ENCODE peak calls at places on chromosomes 2 and 18, in seven cellular contexts. One of them, this sample, is unnamed.

GRCh38 chr2:233481368-233482142 is 85.0 kb downstream of the USP40 start:
- DNase-seq in cardiac muscle cell: no peak
- DNase-seq in CD8-positive, alpha-beta T cell: no peak
- DNase-seq in IMR-90: no peak
- DNase-seq in upper lobe of right lung: peak; percentile 80
- DNase-seq in fibroblast of pulmonary artery: no peak
- DNase-seq in thyroid gland: no peak
- DNase-seq in this sample: no peak

GRCh38 chr2:127149384-127149783 is 42.4 kb upstream of the BIN1 start:
- DNase-seq in cardiac muscle cell: no peak
- DNase-seq in CD8-positive, alpha-beta T cell: no peak
- DNase-seq in IMR-90: peak; percentile 96
- DNase-seq in upper lobe of right lung: no peak
- DNase-seq in fibroblast of pulmonary artery: peak; percentile 90
- DNase-seq in thyroid gland: no peak
- DNase-seq in this sample: peak; percentile 97

GRCh38 chr2:70340075-70340474 is 38.2 kb upstream of the FAM136A start:
- DNase-seq in cardiac muscle cell: no peak
- DNase-seq in CD8-positive, alpha-beta T cell: no peak
- DNase-seq in IMR-90: no peak
- DNase-seq in upper lobe of right lung: no peak
- DNase-seq in fibroblast of pulmonary artery: no peak
- DNase-seq in thyroid gland: no peak
- DNase-seq in this sample: no peak

GRCh38 chr2:46885376-46885775 is 30.2 kb downstream of the MCFD2 start:
- DNase-seq in cardiac muscle cell: no peak
- DNase-seq in CD8-positive, alpha-beta T cell: no peak
- DNase-seq in IMR-90: peak; percentile 80
- DNase-seq in upper lobe of right lung: no peak
- DNase-seq in fibroblast of pulmonary artery: no peak
- DNase-seq in thyroid gland: no peak
- DNase-seq in this sample: peak; percentile 53

GRCh38 chr18:44813586-44813985 is 132.9 kb downstream of the SETBP1 start:
- DNase-seq in cardiac muscle cell: no peak
- DNase-seq in CD8-positive, alpha-beta T cell: no peak
- DNase-seq in IMR-90: no peak
- DNase-seq in upper lobe of right lung: no peak
- DNase-seq in fibroblast of pulmonary artery: no peak
- DNase-seq in thyroid gland: no peak
- DNase-seq in this sample: no peak

GRCh38 chr2:10305254-10305635 is 2.5 kb downstream of the HPCAL1 start:
- DNase-seq in cardiac muscle cell: no peak
- DNase-seq in CD8-positive, alpha-beta T cell: peak; percentile 37
- DNase-seq in IMR-90: no peak
- DNase-seq in upper lobe of right lung: no peak
- DNase-seq in fibroblast of pulmonary artery: no peak
- DNase-seq in thyroid gland: no peak
- DNase-seq in this sample: no peak

GRCh38 chr2:64551851-64552250 is 27.7 kb downstream of the AFTPH start:
- DNase-seq in cardiac muscle cell: no peak
- DNase-seq in CD8-positive, alpha-beta T cell: no peak
- DNase-seq in IMR-90: no peak
- DNase-seq in upper lobe of right lung: no peak
- DNase-seq in fibroblast of pulmonary artery: no peak
- DNase-seq in thyroid gland: no peak
- DNase-seq in this sample: no peak

GRCh38 chr18:2906522-2907458 is 60.0 kb downstream of the EMILIN2 start:
- DNase-seq in cardiac muscle cell: peak; percentile 31
- DNase-seq in CD8-positive, alpha-beta T cell: peak; percentile 44
- DNase-seq in IMR-90: no peak
- DNase-seq in upper lobe of right lung: peak; percentile 80
- DNase-seq in fibroblast of pulmonary artery: no peak
- DNase-seq in thyroid gland: peak; percentile 58
- DNase-seq in this sample: no peak

GRCh38 chr18:2846241-2846637 is 567 bp upstream of the EMILIN2 start:
- DNase-seq in cardiac muscle cell: no peak
- DNase-seq in CD8-positive, alpha-beta T cell: no peak
- DNase-seq in IMR-90: peak; percentile 16
- DNase-seq in upper lobe of right lung: no peak
- DNase-seq in fibroblast of pulmonary artery: peak; percentile 28
- DNase-seq in thyroid gland: peak; percentile 18
- DNase-seq in this sample: peak; percentile 35

GRCh38 chr2:203340791-203341487 is 12.7 kb downstream of the ABI2 start:
- DNase-seq in cardiac muscle cell: peak; percentile 32
- DNase-seq in CD8-positive, alpha-beta T cell: no peak
- DNase-seq in IMR-90: peak; percentile 69
- DNase-seq in upper lobe of right lung: no peak
- DNase-seq in fibroblast of pulmonary artery: peak; percentile 91
- DNase-seq in thyroid gland: peak; percentile 52
- DNase-seq in this sample: peak; percentile 92

GRCh38 chr18:46705521-46705920 is 48.5 kb upstream of the LOXHD1 start:
- DNase-seq in cardiac muscle cell: peak; percentile 49
- DNase-seq in CD8-positive, alpha-beta T cell: no peak
- DNase-seq in IMR-90: no peak
- DNase-seq in upper lobe of right lung: no peak
- DNase-seq in fibroblast of pulmonary artery: no peak
- DNase-seq in thyroid gland: no peak
- DNase-seq in this sample: no peak

GRCh38 chr2:114684404-114684803 is 242.0 kb downstream of the DPP10 start:
- DNase-seq in cardiac muscle cell: no peak
- DNase-seq in CD8-positive, alpha-beta T cell: no peak
- DNase-seq in IMR-90: no peak
- DNase-seq in upper lobe of right lung: no peak
- DNase-seq in fibroblast of pulmonary artery: no peak
- DNase-seq in thyroid gland: no peak
- DNase-seq in this sample: no peak

GRCh38 chr2:14804912-14805311 is 172.4 kb downstream of the LRATD1 start:
- DNase-seq in cardiac muscle cell: no peak
- DNase-seq in CD8-positive, alpha-beta T cell: no peak
- DNase-seq in IMR-90: no peak
- DNase-seq in upper lobe of right lung: no peak
- DNase-seq in fibroblast of pulmonary artery: no peak
- DNase-seq in thyroid gland: no peak
- DNase-seq in this sample: no peak

GRCh38 chr18:25990473-25990872 is 99.9 kb downstream of the SS18 start:
- DNase-seq in cardiac muscle cell: no peak
- DNase-seq in CD8-positive, alpha-beta T cell: no peak
- DNase-seq in IMR-90: no peak
- DNase-seq in upper lobe of right lung: no peak
- DNase-seq in fibroblast of pulmonary artery: no peak
- DNase-seq in thyroid gland: no peak
- DNase-seq in this sample: no peak

GRCh38 chr18:50902797-50903196 is 23.9 kb downstream of the ME2 start:
- DNase-seq in cardiac muscle cell: no peak
- DNase-seq in CD8-positive, alpha-beta T cell: no peak
- DNase-seq in IMR-90: no peak
- DNase-seq in upper lobe of right lung: no peak
- DNase-seq in fibroblast of pulmonary artery: no peak
- DNase-seq in thyroid gland: no peak
- DNase-seq in this sample: no peak

GRCh38 chr2:229282758-229283546 is 11.9 kb upstream of the PID1 start:
- DNase-seq in cardiac muscle cell: no peak
- DNase-seq in CD8-positive, alpha-beta T cell: no peak
- DNase-seq in IMR-90: peak; percentile 74
- DNase-seq in upper lobe of right lung: no peak
- DNase-seq in fibroblast of pulmonary artery: peak; percentile 100
- DNase-seq in thyroid gland: no peak
- DNase-seq in this sample: peak; percentile 98

GRCh38 chr2:226338825-226339224 is 460.8 kb downstream of the IRS1 start:
- DNase-seq in cardiac muscle cell: no peak
- DNase-seq in CD8-positive, alpha-beta T cell: no peak
- DNase-seq in IMR-90: no peak
- DNase-seq in upper lobe of right lung: no peak
- DNase-seq in fibroblast of pulmonary artery: no peak
- DNase-seq in thyroid gland: no peak
- DNase-seq in this sample: no peak

GRCh38 chr2:43135583-43135982 is 90.8 kb downstream of the ZFP36L2 start:
- DNase-seq in cardiac muscle cell: no peak
- DNase-seq in CD8-positive, alpha-beta T cell: no peak
- DNase-seq in IMR-90: no peak
- DNase-seq in upper lobe of right lung: peak; percentile 54
- DNase-seq in fibroblast of pulmonary artery: no peak
- DNase-seq in thyroid gland: no peak
- DNase-seq in this sample: no peak

GRCh38 chr2:17643031-17643615 is 102.6 kb downstream of the VSNL1 start:
- DNase-seq in cardiac muscle cell: no peak
- DNase-seq in CD8-positive, alpha-beta T cell: no peak
- DNase-seq in IMR-90: peak; percentile 98
- DNase-seq in upper lobe of right lung: no peak
- DNase-seq in fibroblast of pulmonary artery: peak; percentile 93
- DNase-seq in thyroid gland: no peak
- DNase-seq in this sample: peak; percentile 96

GRCh38 chr2:109545828-109546713 is 67.7 kb downstream of the SEPTIN10 start:
- DNase-seq in cardiac muscle cell: peak; percentile 74
- DNase-seq in CD8-positive, alpha-beta T cell: peak; percentile 59
- DNase-seq in IMR-90: peak; percentile 60
- DNase-seq in upper lobe of right lung: peak; percentile 72
- DNase-seq in fibroblast of pulmonary artery: peak; percentile 79
- DNase-seq in thyroid gland: peak; percentile 65
- DNase-seq in this sample: peak; percentile 76

GRCh38 chr2:131828164-131828561 is 300.5 kb downstream of the CCDC74A start:
- DNase-seq in cardiac muscle cell: no peak
- DNase-seq in CD8-positive, alpha-beta T cell: no peak
- DNase-seq in IMR-90: no peak
- DNase-seq in upper lobe of right lung: peak; percentile 52
- DNase-seq in fibroblast of pulmonary artery: no peak
- DNase-seq in thyroid gland: no peak
- DNase-seq in this sample: no peak

GRCh38 chr2:64462940-64463339 is 9.0 kb downstream of the LGALSL start:
- DNase-seq in cardiac muscle cell: no peak
- DNase-seq in CD8-positive, alpha-beta T cell: no peak
- DNase-seq in IMR-90: peak; percentile 22
- DNase-seq in upper lobe of right lung: no peak
- DNase-seq in fibroblast of pulmonary artery: peak; percentile 49
- DNase-seq in thyroid gland: no peak
- DNase-seq in this sample: no peak

GRCh38 chr2:2238726-2239269 is 92.3 kb downstream of the MYT1L start:
- DNase-seq in cardiac muscle cell: no peak
- DNase-seq in CD8-positive, alpha-beta T cell: no peak
- DNase-seq in IMR-90: no peak
- DNase-seq in upper lobe of right lung: no peak
- DNase-seq in fibroblast of pulmonary artery: no peak
- DNase-seq in thyroid gland: peak; percentile 9
- DNase-seq in this sample: no peak

GRCh38 chr2:17719562-17720371 is 33.8 kb downstream of the SMC6 start:
- DNase-seq in cardiac muscle cell: peak; percentile 28
- DNase-seq in CD8-positive, alpha-beta T cell: no peak
- DNase-seq in IMR-90: peak; percentile 27
- DNase-seq in upper lobe of right lung: no peak
- DNase-seq in fibroblast of pulmonary artery: peak; percentile 50
- DNase-seq in thyroid gland: no peak
- DNase-seq in this sample: peak; percentile 38

GRCh38 chr2:160375802-160376469 is 117.7 kb downstream of the RBMS1 start:
- DNase-seq in cardiac muscle cell: no peak
- DNase-seq in CD8-positive, alpha-beta T cell: no peak
- DNase-seq in IMR-90: peak; percentile 69
- DNase-seq in upper lobe of right lung: no peak
- DNase-seq in fibroblast of pulmonary artery: peak; percentile 87
- DNase-seq in thyroid gland: no peak
- DNase-seq in this sample: peak; percentile 87

GRCh38 chr18:58452392-58453166 is 176.3 kb downstream of the ALPK2 start:
- DNase-seq in cardiac muscle cell: no peak
- DNase-seq in CD8-positive, alpha-beta T cell: no peak
- DNase-seq in IMR-90: no peak
- DNase-seq in upper lobe of right lung: no peak
- DNase-seq in fibroblast of pulmonary artery: peak; percentile 4
- DNase-seq in thyroid gland: no peak
- DNase-seq in this sample: no peak
- TF ChIP-seq CTCF in cardiac muscle cell: no peak
- TF ChIP-seq CTCF in CD8-positive, alpha-beta T cell: no peak
- TF ChIP-seq CTCF in IMR-90: no peak
- TF ChIP-seq CTCF in upper lobe of right lung: no peak
- TF ChIP-seq CTCF in fibroblast of pulmonary artery: no peak
- TF ChIP-seq CTCF in thyroid gland: no peak
- TF ChIP-seq CTCF in this sample: no peak

GRCh38 chr2:172148246-172148645 is 45.5 kb upstream of the DLX2 start:
- DNase-seq in cardiac muscle cell: no peak
- DNase-seq in CD8-positive, alpha-beta T cell: no peak
- DNase-seq in IMR-90: no peak
- DNase-seq in upper lobe of right lung: no peak
- DNase-seq in fibroblast of pulmonary artery: no peak
- DNase-seq in thyroid gland: no peak
- DNase-seq in this sample: peak; percentile 8
- H3K4me3 ChIP-seq in cardiac muscle cell: no peak overlapping the region
- H3K4me3 ChIP-seq in CD8-positive, alpha-beta T cell: no peak overlapping the region
- H3K4me3 ChIP-seq in IMR-90: no peak overlapping the region
- H3K4me3 ChIP-seq in upper lobe of right lung: no peak overlapping the region
- H3K4me3 ChIP-seq in fibroblast of pulmonary artery: no peak overlapping the region
- H3K4me3 ChIP-seq in thyroid gland: no peak overlapping the region
- H3K4me3 ChIP-seq in this sample: no peak overlapping the region

DNA sequence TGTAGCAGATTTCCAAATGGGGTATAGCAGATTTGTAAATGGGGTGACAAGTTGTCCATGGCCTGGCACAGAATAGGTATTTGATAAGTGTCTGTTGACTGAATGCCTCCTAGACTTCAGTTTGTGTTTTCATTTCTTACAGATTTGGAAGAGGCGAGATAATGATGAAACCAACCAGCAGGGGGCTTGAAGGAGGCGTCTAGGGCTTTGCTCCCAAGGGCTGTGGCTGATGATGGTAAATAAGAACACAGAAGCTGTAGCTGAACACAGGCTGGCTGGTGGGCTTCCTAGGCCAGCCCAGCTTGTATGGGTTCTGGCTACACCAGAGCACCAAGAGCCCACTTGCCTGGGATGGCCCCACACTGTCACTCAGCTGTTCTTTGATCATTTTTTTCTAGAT is 19.4 kb downstream of the SFTPB start:
- DNase-seq in cardiac muscle cell: peak; percentile 19
- DNase-seq in CD8-positive, alpha-beta T cell: no peak
- DNase-seq in IMR-90: peak; percentile 70
- DNase-seq in upper lobe of right lung: no peak
- DNase-seq in fibroblast of pulmonary artery: peak; percentile 69
- DNase-seq in thyroid gland: peak; percentile 49
- DNase-seq in this sample: peak; percentile 73
- TF ChIP-seq CTCF in cardiac muscle cell: peak; percentile 65
- TF ChIP-seq CTCF in CD8-positive, alpha-beta T cell: no peak
- TF ChIP-seq CTCF in IMR-90: peak; percentile 65
- TF ChIP-seq CTCF in upper lobe of right lung: peak; percentile 49
- TF ChIP-seq CTCF in fibroblast of pulmonary artery: peak; percentile 65
- TF ChIP-seq CTCF in thyroid gland: no peak
- TF ChIP-seq CTCF in this sample: peak; percentile 67

GRCh38 chr2:152432765-152433164 is 97.8 kb downstream of the FMNL2 start:
- DNase-seq in cardiac muscle cell: no peak
- DNase-seq in CD8-positive, alpha-beta T cell: no peak
- DNase-seq in IMR-90: no peak
- DNase-seq in upper lobe of right lung: no peak
- DNase-seq in fibroblast of pulmonary artery: no peak
- DNase-seq in thyroid gland: no peak
- DNase-seq in this sample: no peak

GRCh38 chr2:152433814-152434213 is 98.8 kb downstream of the FMNL2 start:
- DNase-seq in cardiac muscle cell: no peak
- DNase-seq in CD8-positive, alpha-beta T cell: no peak
- DNase-seq in IMR-90: no peak
- DNase-seq in upper lobe of right lung: no peak
- DNase-seq in fibroblast of pulmonary artery: no peak
- DNase-seq in thyroid gland: no peak
- DNase-seq in this sample: no peak

GRCh38 chr2:152436148-152436547 is 101.2 kb downstream of the FMNL2 start:
- DNase-seq in cardiac muscle cell: no peak
- DNase-seq in CD8-positive, alpha-beta T cell: no peak
- DNase-seq in IMR-90: no peak
- DNase-seq in upper lobe of right lung: no peak
- DNase-seq in fibroblast of pulmonary artery: no peak
- DNase-seq in thyroid gland: no peak
- DNase-seq in this sample: no peak

GRCh38 chr2:152433289-152433688 is 98.3 kb downstream of the FMNL2 start:
- DNase-seq in cardiac muscle cell: no peak
- DNase-seq in CD8-positive, alpha-beta T cell: no peak
- DNase-seq in IMR-90: no peak
- DNase-seq in upper lobe of right lung: no peak
- DNase-seq in fibroblast of pulmonary artery: no peak
- DNase-seq in thyroid gland: no peak
- DNase-seq in this sample: no peak

GRCh38 chr2:152434395-152435182 is 99.6 kb downstream of the FMNL2 start:
- DNase-seq in cardiac muscle cell: no peak
- DNase-seq in CD8-positive, alpha-beta T cell: no peak
- DNase-seq in IMR-90: no peak
- DNase-seq in upper lobe of right lung: no peak
- DNase-seq in fibroblast of pulmonary artery: no peak
- DNase-seq in thyroid gland: no peak
- DNase-seq in this sample: no peak
- H3K4me3 ChIP-seq in cardiac muscle cell: no peak overlapping the region
- H3K4me3 ChIP-seq in CD8-positive, alpha-beta T cell: no peak overlapping the region
- H3K4me3 ChIP-seq in IMR-90: no peak overlapping the region
- H3K4me3 ChIP-seq in upper lobe of right lung: no peak overlapping the region
- H3K4me3 ChIP-seq in fibroblast of pulmonary artery: no peak overlapping the region
- H3K4me3 ChIP-seq in thyroid gland: no peak overlapping the region
- H3K4me3 ChIP-seq in this sample: no peak overlapping the region

This sample was measured in cardiac fibroblast.